ENCODE peak calls at places on chromosomes 13 and 19, in five cellular contexts. W, Y, I, G and V are unnamed samples.

GRCh38 chr19:48870048-48870447 is 1.6 kb upstream of the PLEKHA4 start:
- DNase-seq in W (no peak), Y (no peak), I (no peak), G (no peak), V (no peak)

GRCh38 chr19:10643968-10644290 is 10.2 kb upstream of the ILF3 start:
- DNase-seq in W (no peak), Y (no peak), I (no peak), G (peak), V (no peak)

GRCh38 chr19:48676487-48676886 is 3.7 kb upstream of the NTN5 start:
- DNase-seq in W (no peak), Y (no peak), I (no peak), G (no peak), V (no peak)

GRCh38 chr13:41034862-41035261 is 15.7 kb upstream of the ELF1 start:
- DNase-seq in W (peak), Y (no peak), I (no peak), G (no peak), V (no peak)

GRCh38 chr13:36345438-36346221 is 564 bp downstream of the SPART start:
- DNase-seq in W (peak), Y (peak), I (no peak), G (peak), V (peak)

GRCh38 chr19:39307233-39307821 is 11.1 kb downstream of the IFNL1 start:
- DNase-seq in W (no peak), Y (no peak), I (peak), G (no peak), V (no peak)

GRCh38 chr13:99956473-99957349 is 14.9 kb downstream of the ZIC5 start:
- DNase-seq in W (no peak), Y (no peak), I (no peak), G (no peak), V (no peak)

GRCh38 chr19:29404951-29405727 is 120.7 kb upstream of the VSTM2B start:
- DNase-seq in W (no peak), Y (no peak), I (peak), G (peak), V (no peak)

GRCh38 chr13:52847682-52848432 is 583 bp downstream of the PCDH8 start:
- DNase-seq in W (no peak), Y (no peak), I (no peak), G (no peak), V (no peak)

GRCh38 chr19:53157601-53158000 is 1.3 kb downstream of the ZNF347 start:
- DNase-seq in W (peak), Y (no peak), I (no peak), G (peak), V (no peak)

GRCh38 chr19:54206030-54206830 is 5.6 kb downstream of the RPS9 start:
- DNase-seq in W (no peak), Y (no peak), I (no peak), G (no peak), V (peak)

GRCh38 chr13:109288151-109288709 is 498.2 kb downstream of the IRS2 start:
- DNase-seq in W (no peak), Y (no peak), I (no peak), G (peak), V (no peak)

GRCh38 chr13:40149611-40150283 is 494.3 kb downstream of the COG6 start:
- DNase-seq in W (peak), Y (no peak), I (no peak), G (peak), V (no peak)

GRCh38 chr19:58218899-58219298 is 9.8 kb upstream of the ZNF544 start:
- DNase-seq in W (peak), Y (peak), I (peak), G (no peak), V (peak)

GRCh38 chr19:11807099-11807380 is 7.0 kb upstream of the ZNF440 start:
- DNase-seq in W (no peak), Y (no peak), I (no peak), G (no peak), V (no peak)

GRCh38 chr13:106700007-106700950 is 132.3 kb upstream of the ARGLU1 start:
- DNase-seq in W (peak), Y (no peak), I (no peak), G (no peak), V (no peak)

GRCh38 chr19:17289489-17289888 is 7.8 kb downstream of the ANKLE1 start:
- DNase-seq in W (peak), Y (peak), I (peak), G (no peak), V (peak)

GRCh38 chr13:109500146-109500773 is 286.1 kb downstream of the IRS2 start:
- DNase-seq in W (peak), Y (no peak), I (peak), G (peak), V (no peak)

GRCh38 chr19:41589371-41589770 is 13.4 kb downstream of the CEACAM21 start:
- DNase-seq in W (no peak), Y (no peak), I (no peak), G (no peak), V (no peak)

GRCh38 chr13:76512676-76513277 is 373.4 kb downstream of the KCTD12 start:
- DNase-seq in W (peak), Y (no peak), I (no peak), G (no peak), V (no peak)

GRCh38 chr19:47330466-47330869 is 1.5 kb upstream of the C5AR2 start:
- DNase-seq in W (no peak), Y (no peak), I (no peak), G (peak), V (no peak)

GRCh38 chr19:46718157-46718933 is 1.4 kb upstream of the PRKD2 start:
- DNase-seq in W (peak), Y (peak), I (peak), G (no peak), V (peak)

GRCh38 chr13:38767506-38768265 is 80.8 kb downstream of the FREM2 start:
- DNase-seq in W (no peak), Y (no peak), I (no peak), G (peak), V (no peak)

GRCh38 chr13:82439159-82439904 is 1442.9 kb downstream of the SLITRK1 start:
- DNase-seq in W (no peak), Y (no peak), I (no peak), G (no peak), V (no peak)

GRCh38 chr13:106515635-106516254 is 19.7 kb downstream of the EFNB2 start:
- DNase-seq in W (no peak), Y (no peak), I (no peak), G (no peak), V (no peak)

GRCh38 chr13:69243366-69243765 is 864.3 kb upstream of the ATXN8OS start:
- DNase-seq in W (no peak), Y (no peak), I (no peak), G (no peak), V (no peak)

GRCh38 chr19:40646564-40647254 is 43.7 kb downstream of the NUMBL start:
- DNase-seq in W (no peak), Y (no peak), I (no peak), G (no peak), V (no peak)

GRCh38 chr19:23698711-23699520 is 11.9 kb upstream of the ZNF675 start:
- DNase-seq in W (no peak), Y (no peak), I (no peak), G (no peak), V (no peak)

GRCh38 chr13:100176781-100177389 is 88.0 kb downstream of the PCCA start:
- DNase-seq in W (peak), Y (no peak), I (no peak), G (no peak), V (no peak)

GRCh38 chr13:26048745-26049144 is 3.1 kb downstream of the SHISA2 start:
- DNase-seq in W (no peak), Y (no peak), I (no peak), G (no peak), V (no peak)

GRCh38 chr13:85597790-85598500 is 201.3 kb downstream of the SLITRK6 start:
- DNase-seq in W (peak), Y (no peak), I (no peak), G (no peak), V (no peak)

GRCh38 chr13:101919541-101920306 is 467.2 kb downstream of the ITGBL1 start:
- DNase-seq in W (peak), Y (no peak), I (peak), G (peak), V (no peak)

GRCh38 chr13:25847145-25847544 is 204.7 kb downstream of the SHISA2 start:
- DNase-seq in W (no peak), Y (no peak), I (no peak), G (no peak), V (no peak)

GRCh38 chr19:36140289-36141038 is 598 bp downstream of the CAPNS1 start:
- DNase-seq in W (peak), Y (peak), I (peak), G (peak), V (peak)

GRCh38 chr19:5452594-5453565 is 2.3 kb upstream of the ZNRF4 start:
- DNase-seq in W (peak), Y (no peak), I (peak), G (no peak), V (no peak)

GRCh38 chr19:49113762-49114629 is at the start of gene LIN7B:
- DNase-seq in W (peak), Y (peak), I (peak), G (peak), V (peak)